ENCODE peak calls at places on chromosomes 13 and 19, in seven cellular contexts. Y is DMS53; V is pancreas; G is GF-D8; P is activated naive CD8-positive, alpha-beta T cell treated with anti-CD3 and anti-CD28 coated beads, Interleukin-2, amount 50 U/mL, for 24 hours; C is activated gamma-delta T cell treated with Interleukin-2 at 50 U/mL for 16 hours; U is H54. E is an unnamed sample.

GRCh38 chr19:36152061-36152885 is at the start of gene COX7A1:
- DNase-seq in Y (no peak), V (peak; percentile 49), G (no peak), P (no peak), C (no peak), U (no peak), E (no peak)

GRCh38 chr13:19981685-19982238 is 23.2 kb downstream of the ZMYM2 start:
- DNase-seq in Y (no peak), V (no peak), G (peak; percentile 35), P (no peak), C (no peak), U (no peak), E (no peak)

GRCh38 chr13:23683084-23683483 is 112.9 kb downstream of the TNFRSF19 start:
- DNase-seq in Y (no peak), V (no peak), G (no peak), P (no peak), C (no peak), U (no peak), E (no peak)

GRCh38 chr19:3179739-3180293 is 1.2 kb downstream of the S1PR4 start:
- DNase-seq in Y (no peak), V (no peak), G (no peak), P (peak; percentile 55), C (no peak), U (no peak), E (no peak)

GRCh38 chr13:113519556-113519955 is 29.0 kb upstream of the DCUN1D2 start:
- DNase-seq in Y (no peak), V (no peak), G (no peak), P (no peak), C (no peak), U (no peak), E (no peak)

GRCh38 chr19:10404888-10405808 is 1.8 kb upstream of the CDC37 start:
- DNase-seq in Y (peak; percentile 27), V (no peak), G (no peak), P (peak; percentile 68), C (no peak), U (no peak), E (no peak)

GRCh38 chr19:11390359-11390758 is 6.2 kb upstream of the EPOR start:
- DNase-seq in Y (no peak), V (no peak), G (no peak), P (no peak), C (no peak), U (no peak), E (no peak)

GRCh38 chr19:45460807-45461347 is 6.9 kb upstream of the FOSB start:
- DNase-seq in Y (no peak), V (peak; percentile 8), G (no peak), P (no peak), C (no peak), U (no peak), E (no peak)

GRCh38 chr13:36531746-36532486 is 99.6 kb downstream of the CCNA1 start:
- DNase-seq in Y (no peak), V (no peak), G (peak; percentile 16), P (no peak), C (no peak), U (no peak), E (no peak)

GRCh38 chr13:46552888-46553520 is at the start of gene LRCH1:
- DNase-seq in Y (peak; percentile 90), V (peak; percentile 84), G (peak; percentile 83), P (peak; percentile 86), C (peak; percentile 83), U (peak; percentile 58), E (peak; percentile 80)

GRCh38 chr19:45170146-45171106 is 7.6 kb downstream of the TRAPPC6A start:
- DNase-seq in Y (no peak), V (peak; percentile 16), G (no peak), P (no peak), C (no peak), U (no peak), E (no peak)

GRCh38 chr19:12769689-12770088 is 5.7 kb downstream of the HOOK2 start:
- DNase-seq in Y (peak; percentile 94), V (no peak), G (no peak), P (peak; percentile 38), C (peak; percentile 30), U (no peak), E (no peak)

GRCh38 chr19:1400281-1401137 is 833 bp downstream of the GAMT start:
- DNase-seq in Y (peak; percentile 74), V (peak; percentile 86), G (no peak), P (no peak), C (no peak), U (no peak), E (no peak)

GRCh38 chr19:49656456-49657109 is 9.1 kb downstream of the IRF3 start:
- DNase-seq in Y (no peak), V (no peak), G (no peak), P (no peak), C (no peak), U (no peak), E (no peak)

GRCh38 chr13:45763419-45763818 is 61.3 kb downstream of the CBY2 start:
- DNase-seq in Y (no peak), V (no peak), G (no peak), P (no peak), C (no peak), U (no peak), E (no peak)

GRCh38 chr13:113357529-113357928 is 6.4 kb downstream of the GRTP1 start:
- DNase-seq in Y (no peak), V (no peak), G (no peak), P (no peak), C (no peak), U (peak; percentile 95), E (peak; percentile 89)

GRCh38 chr13:43303040-43303729 is 279.8 kb downstream of the DNAJC15 start:
- DNase-seq in Y (peak; percentile 75), V (peak; percentile 71), G (no peak), P (no peak), C (no peak), U (no peak), E (peak; percentile 70)

GRCh38 chr13:98372886-98373285 is 195.8 kb upstream of the RNF113B start:
- DNase-seq in Y (no peak), V (no peak), G (no peak), P (no peak), C (no peak), U (no peak), E (peak; percentile 87)

GRCh38 chr19:48506138-48506733 is 5.4 kb downstream of the LMTK3 start:
- DNase-seq in Y (peak; percentile 81), V (no peak), G (peak; percentile 17), P (no peak), C (no peak), U (no peak), E (peak; percentile 47)

GRCh38 chr19:51692065-51692915 is 840 bp upstream of the SPACA6 start:
- DNase-seq in Y (no peak), V (peak; percentile 32), G (no peak), P (no peak), C (no peak), U (no peak), E (no peak)

GRCh38 chr19:40831502-40832430 is 18.5 kb downstream of the CYP2A6 start:
- DNase-seq in Y (peak; percentile 20), V (no peak), G (peak; percentile 98), P (no peak), C (no peak), U (peak; percentile 52), E (peak; percentile 97)

GRCh38 chr19:16886305-16886880 is 2.4 kb upstream of the F2RL3 start:
- DNase-seq in Y (peak; percentile 81), V (no peak), G (no peak), P (no peak), C (no peak), U (no peak), E (peak; percentile 46)

GRCh38 chr13:100423375-100423774 is 165.2 kb downstream of the GGACT start:
- DNase-seq in Y (no peak), V (no peak), G (no peak), P (no peak), C (no peak), U (no peak), E (peak; percentile 56)

GRCh38 chr13:44578064-44578394 is 1.9 kb upstream of the TSC22D1 start:
- DNase-seq in Y (peak; percentile 84), V (no peak), G (peak; percentile 67), P (no peak), C (no peak), U (no peak), E (no peak)

GRCh38 chr19:12868540-12869112 is 12.6 kb downstream of the DNASE2 start:
- DNase-seq in Y (peak; percentile 24), V (no peak), G (no peak), P (no peak), C (no peak), U (no peak), E (no peak)

GRCh38 chr19:42198676-42199439 is 18.6 kb downstream of the DEDD2 start:
- DNase-seq in Y (no peak), V (no peak), G (peak; percentile 78), P (peak; percentile 68), C (peak; percentile 85), U (no peak), E (no peak)

GRCh38 chr13:89923731-89924130 is 1423.8 kb upstream of the MIR17HG start:
- DNase-seq in Y (no peak), V (no peak), G (no peak), P (no peak), C (no peak), U (no peak), E (peak; percentile 0)

GRCh38 chr19:917323-918151 is at the start of gene KISS1R:
- DNase-seq in Y (peak; percentile 88), V (peak; percentile 50), G (no peak), P (peak; percentile 66), C (peak; percentile 44), U (no peak), E (peak; percentile 34)

GRCh38 chr19:20660473-20660872 is 898 bp downstream of the ZNF626 start:
- DNase-seq in Y (no peak), V (no peak), G (no peak), P (no peak), C (no peak), U (no peak), E (no peak)

GRCh38 chr19:49042177-49042576 is 1.5 kb upstream of the CGB5 start:
- DNase-seq in Y (no peak), V (no peak), G (no peak), P (no peak), C (no peak), U (no peak), E (no peak)

GRCh38 chr13:33004454-33004853 is 11.8 kb upstream of the KL start:
- DNase-seq in Y (peak; percentile 56), V (no peak), G (no peak), P (no peak), C (no peak), U (no peak), E (no peak)

GRCh38 chr13:113035209-113035800 is 66.3 kb downstream of the MCF2L start:
- DNase-seq in Y (no peak), V (no peak), G (no peak), P (no peak), C (no peak), U (peak; percentile 64), E (no peak)

GRCh38 chr19:49469828-49470614 is 4.0 kb upstream of the FLT3LG start:
- DNase-seq in Y (no peak), V (no peak), G (peak; percentile 80), P (peak; percentile 87), C (peak; percentile 74), U (no peak), E (peak; percentile 32)

GRCh38 chr19:49437231-49437630 is 4.1 kb downstream of the SLC17A7 start:
- DNase-seq in Y (no peak), V (no peak), G (no peak), P (no peak), C (no peak), U (no peak), E (no peak)

GRCh38 chr13:51733656-51734334 is 70.2 kb downstream of the DHRS12 start:
- DNase-seq in Y (peak; percentile 55), V (no peak), G (peak; percentile 43), P (no peak), C (no peak), U (no peak), E (peak; percentile 15)

GRCh38 chr13:43270043-43270830 is 246.9 kb downstream of the DNAJC15 start:
- DNase-seq in Y (no peak), V (no peak), G (no peak), P (no peak), C (no peak), U (no peak), E (peak; percentile 34)

GRCh38 chr13:101868585-101869469 is 416.4 kb downstream of the ITGBL1 start:
- DNase-seq in Y (peak; percentile 51), V (no peak), G (no peak), P (no peak), C (no peak), U (no peak), E (no peak)

GRCh38 chr13:60411464-60411863 is 14.4 kb downstream of the TDRD3 start:
- DNase-seq in Y (no peak), V (no peak), G (no peak), P (no peak), C (no peak), U (no peak), E (no peak)

E was measured in IMR-90.